ENCODE peak calls at places on chromosome 10, in eight cellular contexts. K is A549, L is Peyer's patch, R is GM06990, E is IMR-90, W is GM10248, O is GM12878, G is AG09309. J is an unnamed sample.

GRCh38 chr10:59752278-59752940 is 846 bp downstream of the MRLN start:
- DNase-seq in K (no peak), L (no peak), R (no peak), E (no peak), W (no peak), O (no peak), G (no peak), J (no peak)

GRCh38 chr10:33227489-33227888 is 107.0 kb downstream of the NRP1 start:
- DNase-seq in K (no peak), L (no peak), R (no peak), E (no peak), W (no peak), O (no peak), G (no peak), J (no peak)

GRCh38 chr10:44510716-44511115 is 125.8 kb upstream of the CXCL12 start:
- DNase-seq in K (no peak), L (no peak), R (no peak), E (peak), W (no peak), O (no peak), G (peak), J (no peak)

GRCh38 chr10:84427903-84428650 is 99.7 kb downstream of the CCSER2 start:
- DNase-seq in K (no peak), L (no peak), R (no peak), E (peak), W (no peak), O (no peak), G (no peak), J (no peak)

GRCh38 chr10:17880596-17880995 is 71.1 kb upstream of the SLC39A12 start:
- DNase-seq in K (no peak), L (no peak), R (no peak), E (no peak), W (no peak), O (no peak), G (peak), J (no peak)

GRCh38 chr10:69853064-69853463 is 51.4 kb downstream of the COL13A1 start:
- DNase-seq in K (no peak), L (no peak), R (no peak), E (no peak), W (no peak), O (no peak), G (no peak), J (no peak)

GRCh38 chr10:118362103-118362502 is 20.0 kb upstream of the FAM204A start:
- DNase-seq in K (no peak), L (no peak), R (no peak), E (no peak), W (no peak), O (no peak), G (no peak), J (no peak)

GRCh38 chr10:16583382-16583781 is 61.7 kb upstream of the C1QL3 start:
- DNase-seq in K (no peak), L (no peak), R (no peak), E (no peak), W (no peak), O (no peak), G (no peak), J (no peak)

GRCh38 chr10:31927597-31928530 is 767 bp downstream of the ARHGAP12 start:
- DNase-seq in K (peak), L (peak), R (peak), E (peak), W (peak), O (no peak), G (no peak), J (peak)

GRCh38 chr10:1552415-1552814 is 184.9 kb downstream of the ADARB2 start:
- DNase-seq in K (no peak), L (no peak), R (no peak), E (no peak), W (no peak), O (no peak), G (no peak), J (no peak)

GRCh38 chr10:110425684-110426293 is 71.9 kb upstream of the DUSP5 start:
- DNase-seq in K (peak), L (no peak), R (peak), E (peak), W (peak), O (peak), G (peak), J (peak)

GRCh38 chr10:50622497-50623298 is 1.1 kb downstream of the SGMS1 start:
- DNase-seq in K (peak), L (peak), R (peak), E (peak), W (peak), O (no peak), G (no peak), J (peak)

GRCh38 chr10:62163024-62163423 is 105.6 kb downstream of the RTKN2 start:
- DNase-seq in K (no peak), L (no peak), R (no peak), E (no peak), W (no peak), O (no peak), G (no peak), J (no peak)

GRCh38 chr10:55311823-55312431 is 510.9 kb upstream of the PCDH15 start:
- DNase-seq in K (no peak), L (no peak), R (no peak), E (no peak), W (no peak), O (no peak), G (no peak), J (no peak)

GRCh38 chr10:13893926-13894325 is 307.2 kb downstream of the PRPF18 start:
- DNase-seq in K (no peak), L (no peak), R (no peak), E (peak), W (no peak), O (no peak), G (no peak), J (no peak)

GRCh38 chr10:51672039-51672535 is 27.3 kb downstream of the CSTF2T start:
- DNase-seq in K (no peak), L (no peak), R (no peak), E (no peak), W (no peak), O (no peak), G (no peak), J (no peak)

GRCh38 chr10:46307281-46308112 is 20.7 kb downstream of the ANTXRL start:
- DNase-seq in K (no peak), L (no peak), R (no peak), E (no peak), W (no peak), O (no peak), G (no peak), J (no peak)

GRCh38 chr10:60646966-60647796 is 131.1 kb upstream of the CDK1 start:
- DNase-seq in K (peak), L (no peak), R (peak), E (peak), W (peak), O (peak), G (peak), J (peak)

DNA sequence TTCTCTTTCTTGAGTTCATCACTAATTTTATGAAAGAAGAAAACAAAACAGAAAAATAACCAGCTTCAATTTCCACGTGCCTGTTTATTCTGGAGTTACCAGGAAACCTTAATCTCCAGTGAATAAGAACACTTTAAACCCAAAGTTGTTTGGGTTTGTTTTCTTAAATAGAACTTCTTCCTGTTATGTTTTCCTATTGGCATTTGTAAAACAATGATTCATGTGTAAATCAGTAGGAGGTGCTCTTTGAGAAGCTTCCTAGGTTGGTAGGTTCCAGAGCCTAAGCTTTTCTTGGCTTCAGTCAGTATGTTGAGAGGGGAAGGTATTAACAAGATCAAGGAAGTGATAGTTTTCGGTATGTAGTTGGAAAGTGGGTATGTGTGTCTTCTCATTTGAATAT is 119.0 kb downstream of the BICC1 start:
- DNase-seq in K (peak), L (no peak), R (no peak), E (no peak), W (no peak), O (no peak), G (no peak), J (no peak)
- TF ChIP-seq CTCF in K (peak), L (no peak), R (no peak), E (peak), W (no peak), O (no peak), G (no peak), J (no peak)

GRCh38 chr10:97631098-97631497 is 2.2 kb downstream of the MORN4 start:
- DNase-seq in K (no peak), L (no peak), R (no peak), E (peak), W (no peak), O (no peak), G (no peak), J (no peak)

GRCh38 chr10:97632949-97633884 is at the start of gene MORN4:
- DNase-seq in K (peak), L (peak), R (peak), E (peak), W (peak), O (peak), G (peak), J (peak)

GRCh38 chr10:97635577-97635976 is 2.3 kb upstream of the MORN4 start:
- DNase-seq in K (no peak), L (no peak), R (no peak), E (no peak), W (no peak), O (no peak), G (no peak), J (no peak)

GRCh38 chr10:97629289-97629688 is 4.0 kb downstream of the MORN4 start:
- DNase-seq in K (no peak), L (no peak), R (no peak), E (no peak), W (no peak), O (no peak), G (no peak), J (no peak)

GRCh38 chr10:97633921-97634320 is 621 bp upstream of the MORN4 start:
- DNase-seq in K (peak), L (no peak), R (peak), E (no peak), W (no peak), O (no peak), G (no peak), J (no peak)
- TF ChIP-seq CTCF in K (peak), L (peak), R (no peak), E (no peak), W (no peak), O (peak), G (no peak), J (no peak)

GRCh38 chr10:88399240-88399639 is 183.9 kb downstream of the RNLS start:
- DNase-seq in K (no peak), L (no peak), R (no peak), E (no peak), W (no peak), O (no peak), G (no peak), J (no peak)

GRCh38 chr10:88404133-88404532 is 179.0 kb downstream of the RNLS start:
- DNase-seq in K (no peak), L (no peak), R (no peak), E (no peak), W (no peak), O (no peak), G (no peak), J (no peak)

DNA sequence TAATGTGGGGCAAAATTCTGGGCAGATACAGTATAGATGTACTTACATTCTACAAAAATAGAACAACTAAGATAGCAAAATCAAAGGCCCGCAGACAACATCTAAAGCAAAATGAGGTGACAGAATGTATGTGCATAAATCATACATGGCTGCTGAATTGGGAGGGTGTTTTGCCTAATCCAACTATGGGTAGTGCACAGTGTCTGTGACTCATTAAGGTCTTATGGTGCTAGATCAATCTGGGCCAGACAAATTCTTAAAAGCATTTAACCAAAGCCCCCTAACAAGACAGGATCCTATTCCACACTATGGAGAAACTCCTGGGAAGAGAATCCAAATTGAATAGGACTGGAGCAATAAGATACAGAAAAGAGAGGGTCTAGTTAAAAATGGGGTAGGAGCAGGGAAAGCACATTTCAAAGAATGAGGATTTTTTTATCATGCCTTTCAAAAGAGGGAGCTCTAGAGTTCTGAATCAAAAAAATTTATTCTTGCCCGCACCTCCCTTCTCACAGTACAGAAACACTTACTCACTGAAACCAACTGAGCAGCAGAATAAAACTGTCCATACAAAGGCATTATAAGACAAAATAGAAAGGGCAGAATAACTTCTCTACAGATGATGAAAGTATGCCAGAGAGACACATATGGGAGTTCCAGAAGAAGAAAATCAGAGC is 181.3 kb downstream of the RNLS start:
- DNase-seq in K (no peak), L (no peak), R (no peak), E (peak), W (no peak), O (no peak), G (no peak), J (no peak)
- TF ChIP-seq CTCF in K (peak), L (no peak), R (peak), E (peak), W (no peak), O (peak), G (peak), J (no peak)

GRCh38 chr10:11533328-11533781 is 78.1 kb downstream of the USP6NL start:
- DNase-seq in K (peak), L (no peak), R (no peak), E (peak), W (no peak), O (no peak), G (no peak), J (no peak)
- TF ChIP-seq CTCF in K (no peak), L (peak), R (peak), E (peak), W (no peak), O (peak), G (peak), J (no peak)

GRCh38 chr10:121975295-121976086 is 474 bp upstream of the NSMCE4A start:
- DNase-seq in K (no peak), L (no peak), R (no peak), E (no peak), W (no peak), O (no peak), G (no peak), J (no peak)
- TF ChIP-seq CTCF in K (no peak), L (no peak), R (peak), E (no peak), W (peak), O (no peak), G (no peak), J (peak)

DNA sequence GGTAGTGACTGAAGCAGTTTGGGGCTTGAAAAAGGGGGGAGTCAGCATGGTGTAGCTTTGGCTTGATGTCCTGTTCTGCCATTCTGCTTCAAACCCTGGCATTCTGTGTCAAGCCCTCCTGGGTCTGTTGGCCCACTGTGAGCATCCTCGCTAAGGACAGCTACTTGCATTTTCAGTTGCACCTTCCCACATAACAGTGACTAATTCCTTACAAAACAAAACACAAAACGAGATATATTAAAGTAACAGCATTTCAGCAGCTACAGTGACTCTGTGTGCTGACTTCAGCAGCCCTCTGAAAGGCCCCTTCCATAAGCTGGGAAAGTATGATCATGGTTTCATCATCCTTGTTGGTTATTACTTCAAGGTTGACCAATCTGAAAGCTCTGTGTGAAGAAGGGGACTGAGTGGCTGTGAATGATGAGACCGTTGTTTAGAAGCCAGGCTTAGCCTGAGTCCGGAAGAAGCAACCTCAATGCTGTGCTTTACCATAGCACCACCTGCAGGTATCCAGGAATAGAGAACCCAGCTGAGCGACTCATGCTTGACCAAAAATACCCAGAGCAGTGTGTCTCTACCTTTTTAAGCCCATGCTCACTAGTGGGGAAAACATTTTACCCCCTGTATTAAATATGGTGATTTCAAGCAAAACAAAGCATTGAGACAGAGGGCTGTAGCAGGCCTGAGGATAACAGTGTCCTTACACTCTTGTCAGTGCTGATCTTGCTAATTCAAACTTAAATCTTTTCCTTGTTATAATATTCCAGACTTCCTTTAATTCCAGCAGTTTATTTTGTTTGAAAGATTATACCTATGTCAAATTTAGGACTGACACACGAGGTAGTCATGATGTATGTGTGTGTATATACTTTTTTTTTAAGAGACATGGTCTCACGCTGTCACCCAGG is 42.6 kb upstream of the CC2D2B start:
- DNase-seq in K (peak), L (peak), R (no peak), E (peak), W (peak), O (peak), G (peak), J (peak)
- TF ChIP-seq CTCF in K (peak), L (peak), R (peak), E (peak), W (peak), O (peak), G (peak), J (peak)

DNA sequence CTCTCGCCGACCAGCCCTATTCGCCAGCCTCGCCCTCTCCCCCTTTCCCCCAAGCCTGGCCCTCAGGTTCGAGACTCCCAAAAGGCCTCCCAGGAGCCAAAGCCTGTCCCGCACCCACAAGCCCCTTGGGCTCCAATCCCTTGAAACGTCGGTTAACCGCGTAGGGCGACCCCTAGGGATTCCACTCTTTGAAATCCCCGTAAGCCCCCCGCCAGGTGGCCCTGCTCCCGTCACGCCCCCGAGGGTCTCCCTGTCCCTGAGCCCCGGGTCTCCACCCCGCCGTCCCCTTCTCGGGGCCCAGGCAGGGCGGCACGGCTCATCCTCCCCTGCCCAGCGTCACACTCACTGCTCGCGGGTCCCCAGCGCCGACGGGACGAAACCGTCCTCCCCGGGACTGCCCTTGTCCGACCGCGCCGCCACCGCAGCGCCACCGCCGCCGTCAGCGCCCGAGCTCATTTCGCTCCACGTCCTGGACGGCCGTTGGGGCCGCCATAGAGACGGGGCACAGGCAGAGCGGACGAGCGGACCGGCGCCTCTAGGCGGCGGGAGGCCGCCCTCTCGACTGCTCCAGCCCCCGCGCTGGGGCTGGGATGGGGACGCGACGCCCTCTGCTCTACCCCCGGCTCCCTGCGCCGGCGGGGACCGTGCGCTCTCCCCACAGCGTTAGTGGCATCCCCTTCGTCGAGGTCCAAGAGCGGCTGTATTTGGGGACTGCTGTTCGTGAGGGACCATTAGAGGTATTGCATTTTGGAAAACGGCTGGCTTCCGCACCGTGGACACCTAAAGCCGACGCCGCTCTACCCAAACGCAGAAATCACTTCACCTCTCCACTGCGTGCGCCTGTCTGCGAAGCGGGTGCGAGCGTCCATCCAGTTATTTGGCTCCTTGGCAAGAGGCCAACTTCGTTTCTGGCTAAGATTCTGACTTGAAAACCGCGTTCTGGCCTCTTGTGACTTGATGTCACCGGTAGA is at the start of gene EEF1AKMT2:
- DNase-seq in K (peak), L (peak), R (peak), E (peak), W (peak), O (peak), G (peak), J (peak)
- TF ChIP-seq CTCF in K (peak), L (peak), R (peak), E (no peak), W (peak), O (peak), G (no peak), J (no peak)

DNA sequence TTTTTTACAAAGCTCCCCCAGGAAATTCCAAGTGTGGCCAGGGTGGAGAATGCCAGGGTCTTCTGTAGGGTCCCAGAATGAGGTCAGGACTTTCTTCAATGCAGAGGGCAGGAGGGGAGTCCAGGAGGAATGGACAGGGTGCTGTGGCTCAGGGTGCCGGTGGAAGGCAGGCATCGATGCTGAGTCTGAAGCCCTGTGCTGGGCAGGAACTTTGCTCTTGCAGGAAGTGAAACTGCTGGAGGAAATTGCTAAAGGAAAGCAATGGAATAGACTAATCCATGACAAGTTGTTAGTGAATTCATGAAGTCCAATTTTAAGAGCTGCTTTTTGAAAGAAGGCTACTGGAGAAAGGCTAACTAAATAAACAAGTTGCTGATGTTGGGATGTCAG is 14.8 kb downstream of the PTPRE start:
- DNase-seq in K (no peak), L (no peak), R (no peak), E (no peak), W (no peak), O (no peak), G (no peak), J (no peak)
- TF ChIP-seq CTCF in K (no peak), L (no peak), R (no peak), E (no peak), W (no peak), O (no peak), G (no peak), J (no peak)

GRCh38 chr10:114110174-114110972 is 63.6 kb downstream of the CCDC186 start:
- DNase-seq in K (peak), L (no peak), R (no peak), E (no peak), W (no peak), O (no peak), G (no peak), J (no peak)
- TF ChIP-seq CTCF in K (peak), L (peak), R (peak), E (peak), W (no peak), O (peak), G (peak), J (no peak)